ENCODE peak calls at places on chromosomes 13 and 19, in six cellular contexts. One of them, this sample, is unnamed.

GRCh38 chr13:38415233-38415632 is 65.6 kb downstream of the UFM1 start:
- DNase-seq in choroid plexus epithelial cell: peak; percentile 30
- DNase-seq in breast epithelium: no peak
- DNase-seq in H1: no peak
- DNase-seq in RWPE2: no peak
- DNase-seq in endothelial cell: no peak
- DNase-seq in this sample: no peak

GRCh38 chr19:58362272-58362994 is at the start of gene ZNF497:
- DNase-seq in endothelial cell: peak; percentile 97
- DNase-seq in H1: peak; percentile 97
- DNase-seq in choroid plexus epithelial cell: peak; percentile 97
- DNase-seq in breast epithelium: peak; percentile 95
- DNase-seq in RWPE2: peak; percentile 92
- DNase-seq in this sample: peak; percentile 95

GRCh38 chr13:34756136-34756535 is 185.9 kb upstream of the NBEA start:
- DNase-seq in endothelial cell: no peak
- DNase-seq in H1: no peak
- DNase-seq in RWPE2: no peak
- DNase-seq in breast epithelium: no peak
- DNase-seq in choroid plexus epithelial cell: no peak
- DNase-seq in this sample: no peak

GRCh38 chr13:97786510-97786909 is 167.0 kb upstream of the IPO5 start:
- DNase-seq in endothelial cell: no peak
- DNase-seq in RWPE2: no peak
- DNase-seq in choroid plexus epithelial cell: peak; percentile 31
- DNase-seq in H1: no peak
- DNase-seq in breast epithelium: no peak
- DNase-seq in this sample: no peak

GRCh38 chr19:49430678-49431329 is 5.6 kb downstream of the GFY start:
- DNase-seq in choroid plexus epithelial cell: no peak
- DNase-seq in endothelial cell: no peak
- DNase-seq in RWPE2: no peak
- DNase-seq in H1: no peak
- DNase-seq in breast epithelium: no peak
- DNase-seq in this sample: no peak

GRCh38 chr19:17948967-17949930 is 16.4 kb downstream of the CCDC124 start:
- DNase-seq in endothelial cell: no peak
- DNase-seq in choroid plexus epithelial cell: no peak
- DNase-seq in H1: peak; percentile 63
- DNase-seq in breast epithelium: no peak
- DNase-seq in RWPE2: no peak
- DNase-seq in this sample: peak; percentile 73

GRCh38 chr13:39781381-39781780 is 125.9 kb downstream of the COG6 start:
- DNase-seq in breast epithelium: no peak
- DNase-seq in endothelial cell: no peak
- DNase-seq in RWPE2: no peak
- DNase-seq in choroid plexus epithelial cell: no peak
- DNase-seq in H1: no peak
- DNase-seq in this sample: no peak

GRCh38 chr19:15488489-15489226 is 9.4 kb upstream of the PGLYRP2 start:
- DNase-seq in endothelial cell: no peak
- DNase-seq in choroid plexus epithelial cell: no peak
- DNase-seq in RWPE2: no peak
- DNase-seq in H1: no peak
- DNase-seq in breast epithelium: peak; percentile 67
- DNase-seq in this sample: no peak

GRCh38 chr19:31105761-31106160 is 243.5 kb downstream of the TSHZ3 start:
- DNase-seq in RWPE2: no peak
- DNase-seq in breast epithelium: no peak
- DNase-seq in H1: no peak
- DNase-seq in choroid plexus epithelial cell: no peak
- DNase-seq in endothelial cell: no peak
- DNase-seq in this sample: no peak

GRCh38 chr19:56141416-56141992 is 417 bp downstream of the ZNF444 start:
- DNase-seq in RWPE2: no peak
- DNase-seq in breast epithelium: no peak
- DNase-seq in endothelial cell: peak; percentile 19
- DNase-seq in H1: peak; percentile 60
- DNase-seq in choroid plexus epithelial cell: peak; percentile 31
- DNase-seq in this sample: no peak

GRCh38 chr19:56995298-56995697 is 124.5 kb upstream of the USP29 start:
- DNase-seq in H1: no peak
- DNase-seq in choroid plexus epithelial cell: no peak
- DNase-seq in endothelial cell: no peak
- DNase-seq in RWPE2: no peak
- DNase-seq in breast epithelium: no peak
- DNase-seq in this sample: no peak

GRCh38 chr19:10602330-10603083 is 15.4 kb upstream of the AP1M2 start:
- DNase-seq in H1: peak; percentile 89
- DNase-seq in choroid plexus epithelial cell: peak; percentile 73
- DNase-seq in breast epithelium: peak; percentile 81
- DNase-seq in endothelial cell: peak; percentile 91
- DNase-seq in RWPE2: peak; percentile 51
- DNase-seq in this sample: peak; percentile 92

GRCh38 chr19:34793562-34793961 is 20.5 kb upstream of the ZNF599 start:
- DNase-seq in endothelial cell: no peak
- DNase-seq in breast epithelium: no peak
- DNase-seq in H1: no peak
- DNase-seq in choroid plexus epithelial cell: peak; percentile 6
- DNase-seq in RWPE2: no peak
- DNase-seq in this sample: no peak

GRCh38 chr13:74062933-74063332 is 71.3 kb downstream of the KLF12 start:
- DNase-seq in breast epithelium: no peak
- DNase-seq in choroid plexus epithelial cell: peak; percentile 87
- DNase-seq in endothelial cell: no peak
- DNase-seq in H1: no peak
- DNase-seq in RWPE2: no peak
- DNase-seq in this sample: no peak

GRCh38 chr19:2261438-2262172 is 5.4 kb upstream of the JSRP1 start:
- DNase-seq in H1: peak; percentile 78
- DNase-seq in RWPE2: no peak
- DNase-seq in endothelial cell: no peak
- DNase-seq in breast epithelium: no peak
- DNase-seq in choroid plexus epithelial cell: peak; percentile 46
- DNase-seq in this sample: peak; percentile 56

GRCh38 chr19:49997709-49998108 is 27.5 kb downstream of the VRK3 start:
- DNase-seq in endothelial cell: peak; percentile 19
- DNase-seq in breast epithelium: no peak
- DNase-seq in H1: peak; percentile 51
- DNase-seq in RWPE2: no peak
- DNase-seq in choroid plexus epithelial cell: peak; percentile 50
- DNase-seq in this sample: no peak

GRCh38 chr19:45103200-45103624 is 10.2 kb downstream of the PPP1R37 start:
- DNase-seq in choroid plexus epithelial cell: peak; percentile 63
- DNase-seq in endothelial cell: no peak
- DNase-seq in breast epithelium: no peak
- DNase-seq in H1: no peak
- DNase-seq in RWPE2: no peak
- DNase-seq in this sample: no peak

GRCh38 chr19:16519230-16519687 is 23.0 kb downstream of the CHERP start:
- DNase-seq in endothelial cell: no peak
- DNase-seq in choroid plexus epithelial cell: no peak
- DNase-seq in breast epithelium: no peak
- DNase-seq in H1: no peak
- DNase-seq in RWPE2: peak; percentile 58
- DNase-seq in this sample: no peak

GRCh38 chr19:10891360-10892108 is 20.2 kb downstream of the CARM1 start:
- DNase-seq in RWPE2: no peak
- DNase-seq in endothelial cell: no peak
- DNase-seq in breast epithelium: no peak
- DNase-seq in H1: no peak
- DNase-seq in choroid plexus epithelial cell: no peak
- DNase-seq in this sample: no peak

GRCh38 chr13:107999751-108000150 is 215.6 kb downstream of the LIG4 start:
- DNase-seq in breast epithelium: no peak
- DNase-seq in choroid plexus epithelial cell: no peak
- DNase-seq in endothelial cell: no peak
- DNase-seq in H1: no peak
- DNase-seq in RWPE2: no peak
- DNase-seq in this sample: no peak

GRCh38 chr13:109251958-109252357 is 534.4 kb downstream of the IRS2 start:
- DNase-seq in RWPE2: no peak
- DNase-seq in choroid plexus epithelial cell: no peak
- DNase-seq in endothelial cell: no peak
- DNase-seq in H1: no peak
- DNase-seq in breast epithelium: no peak
- DNase-seq in this sample: no peak

GRCh38 chr13:94162289-94162688 is 317.2 kb downstream of the DCT start:
- DNase-seq in RWPE2: no peak
- DNase-seq in H1: no peak
- DNase-seq in choroid plexus epithelial cell: no peak
- DNase-seq in breast epithelium: no peak
- DNase-seq in endothelial cell: no peak
- DNase-seq in this sample: no peak

DNA sequence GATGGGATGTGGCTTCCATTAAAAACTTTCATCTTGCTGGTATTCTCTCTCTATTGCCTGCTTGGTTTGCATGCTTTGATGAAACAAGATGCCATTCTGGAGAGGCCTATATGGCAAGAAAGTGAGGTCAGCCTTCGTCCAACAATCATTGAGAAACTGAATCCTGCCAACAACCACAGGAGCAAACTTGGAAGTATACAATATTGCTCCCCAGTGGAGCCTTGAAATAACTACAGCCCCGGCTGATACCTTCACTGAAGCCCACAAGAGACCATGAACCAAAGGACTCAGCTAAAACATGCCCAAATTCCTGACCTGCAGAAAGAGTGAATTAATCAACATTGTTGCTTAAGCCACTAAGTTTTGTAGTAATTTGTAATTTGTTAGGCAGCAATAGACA is 82.5 kb upstream of the FGF14 start:
- DNase-seq in RWPE2: no peak
- DNase-seq in endothelial cell: no peak
- DNase-seq in H1: no peak
- DNase-seq in breast epithelium: no peak
- DNase-seq in choroid plexus epithelial cell: peak; percentile 63
- DNase-seq in this sample: no peak
- TF ChIP-seq CTCF in RWPE2: peak; percentile 56
- TF ChIP-seq CTCF in endothelial cell: no peak
- TF ChIP-seq CTCF in H1: no peak
- TF ChIP-seq CTCF in breast epithelium: no peak
- TF ChIP-seq CTCF in choroid plexus epithelial cell: peak; percentile 57
- TF ChIP-seq CTCF in this sample: peak; percentile 18

DNA sequence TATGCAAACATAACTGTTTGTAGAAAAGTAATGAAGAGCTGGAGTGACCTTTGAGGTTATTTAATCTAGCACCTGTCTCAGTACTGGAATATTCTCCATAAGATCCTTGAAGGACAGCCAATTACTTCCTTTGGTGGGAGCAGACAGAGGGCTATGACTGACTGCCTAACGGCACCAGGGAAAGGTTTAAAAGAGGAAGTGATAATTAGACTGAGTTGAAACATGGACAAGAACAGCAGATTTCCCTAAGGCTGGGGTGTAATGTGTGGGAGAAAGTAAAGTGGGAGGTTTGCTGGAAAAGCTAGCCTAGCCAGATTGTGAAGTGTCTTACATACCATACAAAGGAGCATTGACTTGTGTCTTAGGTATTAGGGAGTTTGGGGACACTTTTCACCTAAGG is 191.3 kb upstream of the PCDH9 start:
- DNase-seq in RWPE2: no peak
- DNase-seq in H1: no peak
- DNase-seq in choroid plexus epithelial cell: no peak
- DNase-seq in breast epithelium: no peak
- DNase-seq in endothelial cell: no peak
- DNase-seq in this sample: no peak
- TF ChIP-seq CTCF in RWPE2: no peak
- TF ChIP-seq CTCF in H1: no peak
- TF ChIP-seq CTCF in choroid plexus epithelial cell: no peak
- TF ChIP-seq CTCF in breast epithelium: no peak
- TF ChIP-seq CTCF in endothelial cell: no peak
- TF ChIP-seq CTCF in this sample: no peak

GRCh38 chr19:4362871-4363545 is 19.6 kb downstream of the MPND start:
- DNase-seq in endothelial cell: no peak
- DNase-seq in RWPE2: peak; percentile 66
- DNase-seq in choroid plexus epithelial cell: no peak
- DNase-seq in H1: peak; percentile 76
- DNase-seq in breast epithelium: no peak
- DNase-seq in this sample: no peak
- TF ChIP-seq CTCF in endothelial cell: no peak
- TF ChIP-seq CTCF in RWPE2: peak; percentile 30
- TF ChIP-seq CTCF in choroid plexus epithelial cell: peak; percentile 32
- TF ChIP-seq CTCF in H1: peak; percentile 77
- TF ChIP-seq CTCF in breast epithelium: no peak
- TF ChIP-seq CTCF in this sample: no peak

GRCh38 chr13:28755546-28755870 is 36.7 kb upstream of the SLC46A3 start:
- DNase-seq in RWPE2: no peak
- DNase-seq in endothelial cell: no peak
- DNase-seq in breast epithelium: no peak
- DNase-seq in H1: no peak
- DNase-seq in choroid plexus epithelial cell: no peak
- DNase-seq in this sample: no peak

GRCh38 chr13:28753946-28754345 is 35.2 kb upstream of the SLC46A3 start:
- DNase-seq in endothelial cell: no peak
- DNase-seq in H1: peak; percentile 36
- DNase-seq in breast epithelium: no peak
- DNase-seq in RWPE2: no peak
- DNase-seq in choroid plexus epithelial cell: no peak
- DNase-seq in this sample: no peak

GRCh38 chr13:28753208-28753892 is 34.6 kb upstream of the SLC46A3 start:
- DNase-seq in choroid plexus epithelial cell: peak; percentile 93
- DNase-seq in breast epithelium: peak; percentile 65
- DNase-seq in endothelial cell: no peak
- DNase-seq in H1: peak; percentile 50
- DNase-seq in RWPE2: no peak
- DNase-seq in this sample: no peak

GRCh38 chr13:28751210-28751935 is 32.6 kb upstream of the SLC46A3 start:
- DNase-seq in H1: no peak
- DNase-seq in choroid plexus epithelial cell: no peak
- DNase-seq in endothelial cell: no peak
- DNase-seq in RWPE2: no peak
- DNase-seq in breast epithelium: no peak
- DNase-seq in this sample: no peak

DNA sequence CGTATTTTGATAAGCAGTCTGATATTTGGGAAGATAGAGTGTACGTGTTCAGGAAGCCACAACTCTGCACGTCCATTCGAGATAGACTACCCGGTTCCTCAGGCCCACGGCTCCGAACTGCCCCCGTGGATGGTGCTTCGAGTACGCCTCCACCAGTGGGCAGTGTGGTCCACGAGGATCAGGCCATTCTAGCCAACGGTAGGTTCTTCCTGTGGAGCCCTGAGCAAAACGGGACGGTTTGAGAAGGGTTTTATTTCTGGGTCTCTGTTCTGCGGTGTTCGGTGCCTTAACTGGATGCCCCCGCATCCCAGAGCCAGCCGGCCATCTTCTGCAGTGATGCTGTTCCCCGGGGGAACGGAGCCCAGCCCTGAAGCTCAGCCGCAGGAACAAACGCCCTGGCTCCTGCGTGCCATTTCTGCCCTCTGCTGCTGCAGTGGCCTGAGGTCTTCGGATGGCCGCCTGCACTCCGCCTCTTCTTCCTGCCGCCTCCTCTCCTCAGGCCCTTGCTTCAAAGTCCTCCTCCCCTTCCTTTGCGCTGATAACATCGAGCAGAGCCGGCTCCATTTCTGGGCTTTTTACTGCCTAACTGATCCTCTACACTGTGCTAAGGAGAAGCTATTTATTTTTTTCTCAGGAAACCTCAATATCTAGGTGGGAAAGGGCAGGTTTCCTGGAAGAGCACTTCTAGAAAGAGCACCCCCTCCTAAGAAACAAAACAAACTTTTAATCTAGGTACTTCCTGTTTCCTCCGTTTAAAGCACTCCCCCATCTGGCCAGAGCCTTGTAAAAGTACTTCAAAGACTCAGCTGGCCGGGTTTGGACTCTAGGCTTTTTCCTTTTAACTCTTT is 36.2 kb upstream of the SLC46A3 start:
- DNase-seq in choroid plexus epithelial cell: peak; percentile 84
- DNase-seq in breast epithelium: no peak
- DNase-seq in H1: peak; percentile 57
- DNase-seq in endothelial cell: peak; percentile 34
- DNase-seq in RWPE2: no peak
- DNase-seq in this sample: no peak
- TF ChIP-seq CTCF in choroid plexus epithelial cell: peak; percentile 56
- TF ChIP-seq CTCF in breast epithelium: no peak
- TF ChIP-seq CTCF in H1: peak; percentile 72
- TF ChIP-seq CTCF in endothelial cell: peak; percentile 33
- TF ChIP-seq CTCF in RWPE2: no peak
- TF ChIP-seq CTCF in this sample: no peak

This sample was measured in glutamatergic neuron.